ENCODE peak calls at places on chromosomes 6 and 20, in five cellular contexts. M, Z, A, D and W are unnamed samples.

GRCh38 chr6:26056583-26057350 is 30.5 kb upstream of the HFE start:
- DNase-seq in M (peak; percentile 56), Z (no peak), A (peak; percentile 53), D (no peak), W (no peak)

GRCh38 chr20:3218307-3218988 is 9.2 kb downstream of the ITPA start:
- DNase-seq in M (peak; percentile 37), Z (no peak), A (peak; percentile 58), D (no peak), W (no peak)

GRCh38 chr6:96812077-96812703 is 25.1 kb downstream of the GPR63 start:
- DNase-seq in M (peak; percentile 46), Z (no peak), A (no peak), D (no peak), W (no peak)

GRCh38 chr20:46688151-46689081 is 828 bp downstream of the TP53RK start:
- DNase-seq in M (peak; percentile 63), Z (no peak), A (no peak), D (no peak), W (peak; percentile 79)

GRCh38 chr20:1874534-1875168 is 20.6 kb upstream of the SIRPA start:
- DNase-seq in M (peak; percentile 29), Z (no peak), A (no peak), D (no peak), W (no peak)

GRCh38 chr6:2976571-2977085 is 5.3 kb upstream of the SERPINB6 start:
- DNase-seq in M (peak; percentile 86), Z (no peak), A (no peak), D (no peak), W (no peak)

GRCh38 chr6:73768630-73769029 is 72.6 kb downstream of the CD109 start:
- DNase-seq in M (no peak), Z (no peak), A (no peak), D (no peak), W (peak; percentile 13)

GRCh38 chr6:16481680-16482079 is 243.3 kb downstream of the GMPR start:
- DNase-seq in M (no peak), Z (no peak), A (no peak), D (no peak), W (no peak)

GRCh38 chr6:42363906-42364859 is 87.5 kb downstream of the TRERF1 start:
- DNase-seq in M (no peak), Z (no peak), A (no peak), D (no peak), W (no peak)

GRCh38 chr6:84107495-84107894 is 73.9 kb downstream of the MRAP2 start:
- DNase-seq in M (no peak), Z (no peak), A (no peak), D (no peak), W (no peak)

GRCh38 chr6:122476131-122476530 is 4.5 kb upstream of the SERINC1 start:
- DNase-seq in M (peak; percentile 52), Z (no peak), A (no peak), D (no peak), W (no peak)

GRCh38 chr20:33277471-33278441 is 5.3 kb upstream of the BPIFB1 start:
- DNase-seq in M (no peak), Z (no peak), A (no peak), D (no peak), W (peak; percentile 53)

GRCh38 chr6:19538086-19538485 is 299.1 kb upstream of the ID4 start:
- DNase-seq in M (no peak), Z (no peak), A (peak; percentile 33), D (no peak), W (no peak)

GRCh38 chr6:72500669-72501068 is 121.2 kb upstream of the KCNQ5 start:
- DNase-seq in M (no peak), Z (no peak), A (no peak), D (no peak), W (no peak)

GRCh38 chr6:52984247-52984646 is 10.8 kb downstream of the GSTA4 start:
- DNase-seq in M (no peak), Z (peak; percentile 31), A (no peak), D (no peak), W (no peak)

GRCh38 chr6:151917531-151918329 is 110.2 kb downstream of the ESR1 start:
- DNase-seq in M (no peak), Z (no peak), A (no peak), D (no peak), W (no peak)

GRCh38 chr6:74091133-74091793 is 395.3 kb downstream of the CD109 start:
- DNase-seq in M (peak; percentile 62), Z (no peak), A (no peak), D (no peak), W (no peak)

GRCh38 chr6:165308926-165309731 is at the start of gene C6orf118:
- DNase-seq in M (peak; percentile 84), Z (no peak), A (peak; percentile 76), D (no peak), W (peak; percentile 48)

GRCh38 chr6:25945175-25945574 is 14.7 kb upstream of the SLC17A2 start:
- DNase-seq in M (no peak), Z (peak; percentile 51), A (no peak), D (no peak), W (no peak)

GRCh38 chr6:161135695-161136591 is 137.9 kb downstream of the AGPAT4 start:
- DNase-seq in M (no peak), Z (peak; percentile 4), A (no peak), D (no peak), W (no peak)

GRCh38 chr6:14450133-14451040 is 332.8 kb downstream of the CD83 start:
- DNase-seq in M (no peak), Z (no peak), A (no peak), D (no peak), W (no peak)

GRCh38 chr6:4607026-4607704 is 169.0 kb upstream of the CDYL start:
- DNase-seq in M (peak; percentile 70), Z (no peak), A (peak; percentile 37), D (no peak), W (peak; percentile 95)

GRCh38 chr20:61414455-61414991 is 162.5 kb downstream of the CDH4 start:
- DNase-seq in M (no peak), Z (no peak), A (no peak), D (no peak), W (no peak)

GRCh38 chr20:9407805-9408421 is 106.5 kb upstream of the LAMP5 start:
- DNase-seq in M (peak; percentile 84), Z (peak; percentile 53), A (no peak), D (peak; percentile 33), W (no peak)

GRCh38 chr6:20198156-20198555 is 14.1 kb downstream of the MBOAT1 start:
- DNase-seq in M (no peak), Z (no peak), A (no peak), D (no peak), W (no peak)

GRCh38 chr6:15456422-15456821 is 206.4 kb downstream of the DTNBP1 start:
- DNase-seq in M (no peak), Z (no peak), A (no peak), D (no peak), W (no peak)
- H3K4me3 ChIP-seq in M (no peak overlapping the region), Z (no peak overlapping the region), A (no peak overlapping the region), D (no peak overlapping the region), W (no peak overlapping the region)

GRCh38 chr6:35310265-35310831 is 12.7 kb downstream of the DEF6 start:
- DNase-seq in M (no peak), Z (no peak), A (no peak), D (no peak), W (no peak)
- H3K4me3 ChIP-seq in M (no peak overlapping the region), Z (no peak overlapping the region), A (no peak overlapping the region), D (no peak overlapping the region), W (no peak overlapping the region)

GRCh38 chr6:95548188-95548837 is 29.0 kb upstream of the MANEA start:
- DNase-seq in M (no peak), Z (no peak), A (no peak), D (no peak), W (no peak)
- H3K4me3 ChIP-seq in M (no peak overlapping the region), Z (no peak overlapping the region), A (no peak overlapping the region), D (no peak overlapping the region), W (no peak overlapping the region)

GRCh38 chr6:142302427-142303190 is 802 bp downstream of the ADGRG6 start:
- DNase-seq in M (no peak), Z (no peak), A (no peak), D (no peak), W (no peak)
- H3K4me3 ChIP-seq in M (peak overlapping the region; percentile 63), Z (no peak overlapping the region), A (no peak overlapping the region), D (peak overlapping the region; percentile 67), W (peak overlapping the region; percentile 69)

DNA sequence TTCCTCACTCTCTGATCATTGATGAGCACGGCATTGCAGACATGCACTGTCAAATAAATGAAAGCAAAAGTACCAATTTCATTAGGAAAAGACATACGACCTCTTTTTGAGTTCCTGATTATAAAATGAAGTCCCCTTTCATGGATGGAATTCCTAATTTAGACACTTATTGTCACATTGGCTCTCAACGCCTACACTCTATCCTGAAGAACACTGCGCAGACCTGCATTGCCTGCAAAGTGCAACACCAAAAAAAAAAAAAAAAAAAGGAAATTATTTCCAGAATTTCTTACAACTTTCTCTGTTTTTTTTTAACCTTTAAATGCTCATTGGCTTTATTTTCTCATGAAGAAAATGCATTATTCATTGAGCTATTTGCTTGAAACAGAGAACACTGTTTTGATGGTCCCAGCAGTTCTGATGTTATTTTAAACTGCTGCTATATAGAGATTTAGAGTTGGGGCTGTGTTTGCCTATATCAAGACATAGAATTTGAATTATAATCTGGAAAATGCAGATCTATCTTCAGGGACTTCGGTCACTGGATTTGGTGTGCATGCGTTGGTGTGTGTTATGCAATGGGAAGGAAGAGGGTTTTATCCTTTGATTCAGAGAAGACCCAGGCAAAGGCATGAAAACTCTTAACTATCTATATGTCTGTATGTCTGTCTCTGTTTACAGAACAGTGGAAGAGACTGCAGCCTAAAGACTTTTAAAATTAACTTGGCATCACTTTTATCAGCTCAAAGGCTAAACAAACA is 1.8 kb downstream of the ADGRB3 start:
- DNase-seq in M (no peak), Z (no peak), A (no peak), D (no peak), W (no peak)
- H3K4me3 ChIP-seq in M (no peak overlapping the region), Z (no peak overlapping the region), A (peak overlapping the region; percentile 62), D (no peak overlapping the region), W (no peak overlapping the region)